ENCODE peak calls at places on chromosomes 1 and 21, in five cellular contexts. Q, P, U, Z and N are unnamed samples.

GRCh38 chr1:85628791-85629531 is 48.4 kb downstream of the CCN1 start:
- DNase-seq in U (peak), P (no peak), Z (peak), Q (no peak), N (peak)

GRCh38 chr1:155073377-155074272 is 5.0 kb upstream of the EFNA3 start:
- DNase-seq in Z (no peak), U (no peak), P (no peak), Q (no peak), N (no peak)

GRCh38 chr21:44489962-44490361 is 34.7 kb downstream of the LRRC3 start:
- DNase-seq in P (no peak), U (no peak), Z (no peak), Q (no peak), N (no peak)

GRCh38 chr1:17016317-17016661 is 4.6 kb upstream of the ATP13A2 start:
- DNase-seq in U (no peak), Q (no peak), P (no peak), Z (peak), N (no peak)

GRCh38 chr1:107405241-107405640 is 264.4 kb downstream of the NTNG1 start:
- DNase-seq in Q (no peak), U (no peak), Z (peak), P (no peak), N (no peak)

GRCh38 chr1:64598100-64598571 is 128.2 kb downstream of the CACHD1 start:
- DNase-seq in U (no peak), Q (no peak), Z (no peak), P (no peak), N (no peak)

GRCh38 chr1:169809370-169810095 is 14.8 kb upstream of the METTL18 start:
- DNase-seq in Q (no peak), U (no peak), Z (peak), P (no peak), N (peak)

GRCh38 chr1:55034476-55035133 is 4.7 kb upstream of the PCSK9 start:
- DNase-seq in U (no peak), Z (no peak), Q (no peak), P (no peak), N (no peak)

GRCh38 chr1:82978461-82979324 is 1020.2 kb downstream of the TTLL7 start:
- DNase-seq in P (no peak), U (no peak), Z (no peak), Q (no peak), N (no peak)

GRCh38 chr1:9749361-9749760 is 74.4 kb downstream of the CLSTN1 start:
- DNase-seq in U (no peak), P (no peak), Q (no peak), Z (no peak), N (no peak)

GRCh38 chr1:156923565-156924477 is 3.4 kb downstream of the LRRC71 start:
- DNase-seq in Z (no peak), U (no peak), P (no peak), Q (no peak), N (no peak)

GRCh38 chr1:61210435-61211012 is 128.2 kb downstream of the NFIA start:
- DNase-seq in P (no peak), Z (no peak), U (no peak), Q (no peak), N (no peak)

GRCh38 chr1:206447792-206448191 is 22.5 kb upstream of the IKBKE start:
- DNase-seq in U (no peak), Z (no peak), P (no peak), Q (no peak), N (no peak)

GRCh38 chr1:222084048-222084447 is 342.2 kb upstream of the DUSP10 start:
- DNase-seq in P (no peak), Q (no peak), Z (no peak), U (no peak), N (no peak)

GRCh38 chr1:118360817-118361216 is 175.8 kb upstream of the SPAG17 start:
- DNase-seq in Q (no peak), Z (peak), P (no peak), U (no peak), N (peak)

GRCh38 chr1:96365596-96365995 is 356.0 kb upstream of the PTBP2 start:
- DNase-seq in Z (peak), U (no peak), P (no peak), Q (no peak), N (no peak)

GRCh38 chr1:43934279-43934985 is 831 bp downstream of the ARTN start:
- DNase-seq in P (no peak), U (peak), Q (peak), Z (no peak), N (no peak)

GRCh38 chr1:32962248-32962896 is 2.2 kb downstream of the RNF19B start:
- DNase-seq in Z (no peak), P (no peak), U (no peak), Q (no peak), N (no peak)

GRCh38 chr1:85359874-85360708 is 83.7 kb upstream of the BCL10 start:
- DNase-seq in P (no peak), Z (no peak), Q (no peak), U (no peak), N (no peak)

GRCh38 chr21:37459575-37459974 is 93.0 kb downstream of the DYRK1A start:
- DNase-seq in P (no peak), U (no peak), Q (no peak), Z (peak), N (no peak)

GRCh38 chr21:37149411-37149810 is 76.4 kb downstream of the TTC3 start:
- DNase-seq in P (no peak), U (no peak), Z (peak), Q (no peak), N (no peak)

GRCh38 chr1:82700476-82700875 is 899.7 kb downstream of the ADGRL2 start:
- DNase-seq in Q (no peak), P (no peak), Z (no peak), U (no peak), N (no peak)

GRCh38 chr1:153627797-153628626 is at the start of gene S100A1:
- DNase-seq in U (no peak), Q (peak), P (no peak), Z (no peak), N (no peak)
- H3K4me3 ChIP-seq in U (peak), Q (peak), P (peak), Z (peak), N (peak)

GRCh38 chr1:177923441-177923840 is 46.4 kb downstream of the SEC16B start:
- DNase-seq in Z (no peak), P (no peak), Q (no peak), U (no peak), N (no peak)

GRCh38 chr1:177925006-177925405 is 44.9 kb downstream of the SEC16B start:
- DNase-seq in U (no peak), Q (no peak), Z (no peak), P (no peak), N (no peak)

GRCh38 chr1:177926201-177926600 is 43.7 kb downstream of the SEC16B start:
- DNase-seq in U (no peak), Q (no peak), P (no peak), Z (no peak), N (no peak)

GRCh38 chr1:177921590-177921989 is 48.3 kb downstream of the SEC16B start:
- DNase-seq in Z (no peak), Q (no peak), P (no peak), U (no peak), N (no peak)

GRCh38 chr1:177922209-177922608 is 47.6 kb downstream of the SEC16B start:
- DNase-seq in Z (no peak), Q (no peak), U (no peak), P (no peak), N (no peak)
- TF ChIP-seq CTCF in Z (no peak), Q (no peak), U (no peak), P (no peak), N (no peak)

DNA sequence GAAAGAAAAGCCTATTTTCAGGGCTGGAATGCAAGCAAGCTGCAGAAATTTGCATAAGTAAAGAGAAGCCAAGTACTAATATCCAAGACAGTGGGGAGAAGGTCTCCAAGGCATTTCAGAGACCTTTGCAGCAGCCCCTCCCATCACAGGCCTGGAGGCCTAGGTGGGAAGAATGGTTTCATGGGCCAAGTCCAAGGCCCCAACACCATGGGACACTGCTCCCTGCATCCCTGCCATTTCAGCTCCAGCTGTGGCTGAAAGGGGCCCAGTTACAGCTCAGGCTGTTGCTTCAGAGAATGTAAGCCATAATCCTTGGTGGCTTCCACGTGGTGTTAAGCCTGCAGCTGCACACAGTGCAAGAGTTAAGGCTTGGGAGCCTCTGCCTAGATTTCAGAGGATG is 16.9 kb upstream of the COL6A1 start:
- DNase-seq in Z (no peak), U (no peak), Q (no peak), P (no peak), N (no peak)
- H3K4me3 ChIP-seq in Z (no peak), U (no peak), Q (no peak), P (no peak), N (no peak)

DNA sequence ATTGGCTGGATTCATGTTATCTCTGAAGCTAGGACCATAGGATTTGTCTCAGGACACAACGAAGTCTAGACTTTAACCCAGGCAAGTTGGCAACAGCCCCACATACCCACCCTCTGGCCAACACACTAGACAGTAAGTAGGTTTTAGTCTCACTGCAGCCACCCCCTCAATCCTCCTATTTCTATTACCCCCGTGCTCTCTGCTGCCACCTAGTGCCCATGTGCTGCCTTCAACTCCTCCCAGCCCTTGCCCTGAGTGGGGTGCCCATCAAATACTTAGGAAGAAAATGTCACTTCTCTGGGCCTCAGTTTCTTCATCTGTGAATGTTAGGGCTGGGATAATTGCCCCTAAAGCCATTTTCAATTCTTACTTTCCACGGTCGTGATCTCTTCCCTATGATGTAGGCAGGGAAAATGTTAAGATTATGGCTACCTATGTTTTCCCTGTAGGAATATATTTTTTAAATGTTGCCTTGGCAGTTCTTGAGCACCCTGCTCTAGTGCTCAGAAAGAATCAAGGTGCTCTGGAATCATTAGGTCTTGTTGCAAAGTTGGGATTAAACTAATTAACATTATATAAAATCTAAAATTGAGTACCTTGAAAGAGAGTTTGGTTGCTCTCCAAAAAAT is 213.0 kb downstream of the LMX1A start:
- DNase-seq in Q (no peak), P (no peak), Z (no peak), U (no peak), N (no peak)
- TF ChIP-seq CTCF in Q (no peak), P (no peak), Z (peak), U (no peak), N (peak)

DNA sequence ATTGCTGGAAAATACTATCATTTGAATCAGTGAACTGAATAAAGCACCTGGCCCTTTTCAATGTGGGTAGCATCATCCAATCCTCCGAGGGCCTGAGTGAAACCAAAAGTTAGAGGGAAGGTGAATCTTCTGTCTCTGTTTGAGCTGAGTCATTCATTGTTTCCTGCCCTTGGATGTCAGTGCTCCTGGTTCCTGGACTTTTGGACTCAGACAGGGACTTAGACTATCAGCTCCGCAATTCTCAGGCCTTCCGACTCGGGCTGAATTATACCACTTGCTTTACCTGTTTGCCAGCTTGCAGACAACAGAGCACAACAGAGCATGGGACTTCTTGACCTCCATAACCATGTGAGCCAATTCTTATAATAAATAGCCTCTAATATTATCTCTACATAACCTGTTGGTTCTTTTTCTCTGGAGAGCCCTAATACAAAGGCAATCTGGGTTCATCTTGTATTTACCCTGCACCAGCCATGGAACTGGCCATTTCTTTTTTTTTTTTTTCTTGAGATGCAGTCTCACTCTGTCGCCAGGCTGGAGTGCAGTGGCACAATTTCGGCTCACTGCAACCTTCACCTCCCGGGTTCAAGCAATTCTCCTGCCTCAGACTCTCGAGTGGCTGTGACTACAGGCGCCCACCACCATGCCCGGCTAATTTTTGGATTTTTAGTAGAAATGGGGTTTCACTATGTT is 19.2 kb upstream of the VASH2 start:
- DNase-seq in Z (no peak), Q (no peak), U (no peak), P (no peak), N (no peak)
- H3K4me3 ChIP-seq in Z (no peak), Q (no peak), U (no peak), P (no peak), N (no peak)

DNA sequence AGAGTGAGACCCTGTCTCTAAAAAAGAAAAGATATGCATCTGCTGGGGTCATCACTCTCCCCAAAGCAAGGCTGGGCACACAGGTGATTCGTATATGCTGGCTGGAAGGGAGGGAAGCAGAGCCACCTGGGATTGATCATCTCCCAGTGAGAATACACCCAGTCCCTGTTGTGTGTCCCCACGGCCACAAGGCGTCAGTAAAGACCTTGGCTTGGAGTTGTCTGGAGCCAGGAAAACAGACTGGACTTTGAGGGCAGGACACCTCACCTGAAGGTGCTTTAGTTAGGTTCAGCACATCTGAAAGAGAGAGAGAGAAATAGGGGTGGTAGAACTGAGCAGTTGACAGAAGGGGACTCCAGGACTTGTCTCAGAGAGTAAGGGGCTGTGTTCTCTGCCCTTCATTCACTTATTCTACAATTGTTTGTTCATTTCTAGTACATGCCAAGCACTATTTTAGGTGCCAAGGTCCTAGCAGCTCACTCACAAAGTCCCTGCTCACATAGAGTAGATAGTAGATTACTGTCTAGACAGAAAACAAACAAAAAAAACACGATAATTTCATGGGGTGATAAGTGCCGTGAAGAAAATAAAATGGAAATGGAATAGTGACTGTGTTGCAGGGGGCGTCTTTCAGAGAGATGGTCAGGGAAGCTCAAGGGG is 13.5 kb downstream of the CITED4 start:
- DNase-seq in P (peak), Z (peak), U (peak), Q (peak), N (peak)
- TF ChIP-seq CTCF in P (peak), Z (peak), U (peak), Q (peak), N (peak)

GRCh38 chr1:143660354-143660941 is 311.3 kb downstream of the FAM72C start:
- DNase-seq in P (no peak), Q (no peak), Z (no peak), U (no peak), N (no peak)

GRCh38 chr1:143666851-143667250 is 304.9 kb downstream of the FAM72C start:
- DNase-seq in Q (no peak), P (no peak), Z (no peak), U (no peak), N (no peak)

GRCh38 chr1:143665606-143666005 is 306.2 kb downstream of the FAM72C start:
- DNase-seq in U (no peak), P (no peak), Q (no peak), Z (no peak), N (no peak)

DNA sequence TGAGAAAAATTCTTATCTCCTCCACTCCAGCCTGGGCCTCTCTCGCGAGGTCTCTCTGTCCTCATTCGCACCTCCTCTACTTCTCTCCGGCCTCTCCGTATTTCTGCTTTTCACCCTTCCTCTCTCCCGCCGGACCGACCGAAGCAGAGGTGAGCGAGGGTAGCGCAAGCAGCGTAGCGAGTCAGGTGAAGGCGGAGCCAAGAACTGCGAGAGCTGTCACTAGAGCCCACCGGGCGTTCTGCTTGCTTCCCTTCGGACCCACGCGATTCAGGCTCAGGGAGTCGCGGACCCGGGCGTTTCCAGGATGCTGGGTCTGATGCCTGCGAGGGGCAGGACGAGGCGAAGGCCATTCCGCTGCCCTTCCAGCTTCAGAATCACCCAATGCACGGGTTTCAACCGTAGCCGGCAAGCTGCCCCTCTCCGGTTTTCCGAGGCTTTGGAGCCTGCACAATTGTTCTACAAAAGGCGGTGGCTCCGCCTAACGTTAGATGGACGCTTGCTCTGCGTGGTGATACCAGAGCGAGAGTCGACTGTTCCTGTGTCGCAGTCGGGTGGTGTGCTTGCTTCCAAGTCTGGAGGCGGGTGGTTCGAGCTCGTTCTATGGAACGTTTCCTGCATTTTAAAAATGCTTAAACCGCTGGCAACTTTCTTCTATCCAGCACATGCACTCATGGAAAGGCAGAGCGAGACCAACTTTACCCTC is 310.2 kb downstream of the FAM72C start:
- DNase-seq in Q (no peak), U (no peak), Z (peak), P (no peak), N (no peak)
- H3K4me3 ChIP-seq in Q (no peak), U (no peak), Z (no peak), P (peak), N (no peak)